ENCODE peak calls at places on chromosomes 2 and 18, in nine cellular contexts. B is fibroblast of lung; D is right lobe of liver; E is choroid plexus epithelial cell; Z is fibroblast of pulmonary artery; A is fibroblast of mammary gland; J is CD8-positive, alpha-beta T cell; Q is transverse colon; S is BJ. C is an unnamed sample.

GRCh38 chr18:38868757-38869156 is 1303.2 kb upstream of the CELF4 start:
- DNase-seq in B (no peak), D (no peak), E (no peak), Z (no peak), A (no peak), J (no peak), Q (no peak), S (no peak), C (no peak)

GRCh38 chr2:65355190-65355831 is 77.1 kb downstream of the SPRED2 start:
- DNase-seq in B (peak), D (no peak), E (no peak), Z (no peak), A (peak), J (no peak), Q (peak), S (no peak), C (no peak)

GRCh38 chr18:2223859-2224258 is 347.4 kb downstream of the METTL4 start:
- DNase-seq in B (peak), D (no peak), E (peak), Z (peak), A (peak), J (no peak), Q (no peak), S (no peak), C (no peak)

GRCh38 chr18:36273347-36273746 is 24.2 kb upstream of the FHOD3 start:
- DNase-seq in B (no peak), D (no peak), E (no peak), Z (no peak), A (no peak), J (no peak), Q (no peak), S (no peak), C (no peak)

GRCh38 chr2:119523959-119524694 is at the start of gene SCTR:
- DNase-seq in B (no peak), D (no peak), E (no peak), Z (no peak), A (no peak), J (no peak), Q (no peak), S (no peak), C (no peak)

GRCh38 chr2:160747771-160748170 is 254.2 kb upstream of the RBMS1 start:
- DNase-seq in B (peak), D (no peak), E (peak), Z (peak), A (peak), J (no peak), Q (no peak), S (peak), C (no peak)

GRCh38 chr2:43132523-43133301 is 93.7 kb downstream of the ZFP36L2 start:
- DNase-seq in B (no peak), D (no peak), E (no peak), Z (no peak), A (no peak), J (peak), Q (no peak), S (no peak), C (peak)

GRCh38 chr2:235594964-235595363 is 101.1 kb downstream of the AGAP1 start:
- DNase-seq in B (no peak), D (no peak), E (no peak), Z (no peak), A (no peak), J (no peak), Q (no peak), S (no peak), C (no peak)

GRCh38 chr2:171523969-171524401 is 1.7 kb downstream of the CYBRD1 start:
- DNase-seq in B (peak), D (no peak), E (peak), Z (peak), A (peak), J (no peak), Q (no peak), S (no peak), C (no peak)

GRCh38 chr2:109285244-109285651 is 156.2 kb downstream of the SH3RF3 start:
- DNase-seq in B (peak), D (no peak), E (peak), Z (no peak), A (peak), J (no peak), Q (no peak), S (peak), C (no peak)

GRCh38 chr2:173872714-173873113 is 92.5 kb downstream of the SP3 start:
- DNase-seq in B (no peak), D (no peak), E (no peak), Z (no peak), A (no peak), J (no peak), Q (peak), S (no peak), C (no peak)

GRCh38 chr2:181474227-181474626 is 17.0 kb downstream of the ITGA4 start:
- DNase-seq in B (no peak), D (no peak), E (no peak), Z (no peak), A (no peak), J (no peak), Q (no peak), S (no peak), C (no peak)

GRCh38 chr18:59129964-59130703 is 9.6 kb upstream of the SEC11C start:
- DNase-seq in B (no peak), D (no peak), E (no peak), Z (no peak), A (no peak), J (no peak), Q (no peak), S (no peak), C (no peak)

GRCh38 chr2:168992591-168993349 is 38.4 kb downstream of the ABCB11 start:
- DNase-seq in B (peak), D (no peak), E (peak), Z (peak), A (peak), J (no peak), Q (no peak), S (no peak), C (no peak)

GRCh38 chr18:79756826-79757225 is 40.9 kb upstream of the KCNG2 start:
- DNase-seq in B (no peak), D (no peak), E (no peak), Z (no peak), A (no peak), J (no peak), Q (peak), S (no peak), C (no peak)

GRCh38 chr2:46705663-46706062 is 209.9 kb downstream of the MCFD2 start:
- DNase-seq in B (no peak), D (no peak), E (no peak), Z (no peak), A (no peak), J (no peak), Q (no peak), S (no peak), C (no peak)

GRCh38 chr18:48816554-48816953 is 134.2 kb downstream of the SMAD7 start:
- DNase-seq in B (no peak), D (peak), E (no peak), Z (no peak), A (no peak), J (no peak), Q (peak), S (no peak), C (no peak)
- H3K4me3 ChIP-seq in B (no peak), D (no peak), E (no peak), Z (no peak), A (no peak), J (no peak), Q (no peak), S (no peak), C (no peak)

GRCh38 chr2:31386648-31387047 is 27.9 kb downstream of the XDH start:
- DNase-seq in B (no peak), D (no peak), E (no peak), Z (no peak), A (no peak), J (no peak), Q (no peak), S (no peak), C (no peak)

GRCh38 chr2:31383471-31384153 is 30.9 kb downstream of the XDH start:
- DNase-seq in B (peak), D (no peak), E (peak), Z (peak), A (peak), J (no peak), Q (no peak), S (no peak), C (no peak)

GRCh38 chr2:31384351-31384750 is 30.2 kb downstream of the XDH start:
- DNase-seq in B (peak), D (no peak), E (peak), Z (peak), A (peak), J (no peak), Q (no peak), S (peak), C (no peak)

GRCh38 chr2:31386172-31386571 is 28.4 kb downstream of the XDH start:
- DNase-seq in B (no peak), D (no peak), E (no peak), Z (no peak), A (no peak), J (no peak), Q (no peak), S (no peak), C (no peak)

GRCh38 chr2:31384771-31385276 is 29.7 kb downstream of the XDH start:
- DNase-seq in B (peak), D (no peak), E (peak), Z (peak), A (peak), J (no peak), Q (no peak), S (peak), C (no peak)
- H3K4me3 ChIP-seq in B (no peak), D (no peak), E (no peak), Z (no peak), A (no peak), J (no peak), Q (no peak), S (no peak), C (no peak)

DNA sequence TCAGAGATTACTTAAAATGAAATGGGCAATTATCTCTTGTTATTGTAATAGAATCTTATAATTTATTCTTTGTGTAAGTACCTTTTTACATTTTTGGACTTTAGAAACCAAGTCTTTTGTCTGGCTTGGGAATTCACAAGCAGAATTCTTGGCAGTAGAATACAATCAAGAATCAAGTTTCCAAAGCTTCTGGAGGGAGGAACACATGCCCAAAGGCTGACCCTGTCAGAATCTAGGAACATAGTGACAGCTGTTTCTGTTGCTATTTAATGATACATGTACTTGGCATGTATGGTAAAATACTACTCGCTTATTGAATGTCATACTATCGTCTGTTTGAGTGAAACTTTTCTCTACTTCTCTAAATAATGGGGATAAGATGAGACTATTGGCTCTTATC is 105.8 kb downstream of the DSEL start:
- DNase-seq in B (peak), D (no peak), E (peak), Z (peak), A (peak), J (no peak), Q (no peak), S (no peak), C (no peak)
- H3K4me3 ChIP-seq in B (no peak), D (no peak), E (no peak), Z (no peak), A (no peak), J (no peak), Q (no peak), S (no peak), C (no peak)

GRCh38 chr2:237405006-237405559 is 8.9 kb downstream of the COL6A3 start:
- DNase-seq in B (peak), D (no peak), E (peak), Z (peak), A (peak), J (no peak), Q (no peak), S (no peak), C (no peak)

GRCh38 chr2:237405605-237406004 is 8.4 kb downstream of the COL6A3 start:
- DNase-seq in B (no peak), D (no peak), E (no peak), Z (no peak), A (peak), J (no peak), Q (no peak), S (no peak), C (no peak)

GRCh38 chr2:237407734-237408133 is 6.2 kb downstream of the COL6A3 start:
- DNase-seq in B (no peak), D (no peak), E (no peak), Z (no peak), A (peak), J (no peak), Q (no peak), S (no peak), C (no peak)

GRCh38 chr2:237410949-237411635 is 2.9 kb downstream of the COL6A3 start:
- DNase-seq in B (no peak), D (no peak), E (peak), Z (peak), A (peak), J (no peak), Q (no peak), S (no peak), C (no peak)

DNA sequence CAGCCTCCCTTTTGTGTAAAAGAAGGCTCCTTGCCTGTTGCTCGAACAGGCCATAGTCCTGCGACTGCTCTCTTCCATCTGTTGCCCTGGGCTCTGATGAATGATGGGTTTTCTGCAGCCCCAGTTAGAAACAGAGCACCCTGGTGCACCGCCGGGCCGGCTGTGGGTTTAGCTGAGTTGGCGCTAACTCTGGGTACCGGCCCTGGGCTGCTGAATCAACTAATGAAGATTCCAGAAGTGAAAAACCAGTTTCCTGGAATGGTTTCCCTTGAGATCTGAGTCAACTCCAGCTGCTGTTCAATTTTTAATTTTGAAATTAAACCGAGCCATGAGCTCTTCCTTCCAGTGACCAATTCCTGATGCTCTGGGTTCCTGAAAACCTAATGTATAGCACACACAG is 5.7 kb downstream of the COL6A3 start:
- DNase-seq in B (peak), D (no peak), E (no peak), Z (peak), A (peak), J (no peak), Q (no peak), S (no peak), C (no peak)
- H3K4me3 ChIP-seq in B (peak), D (no peak), E (no peak), Z (peak), A (peak), J (no peak), Q (no peak), S (peak), C (no peak)

DNA sequence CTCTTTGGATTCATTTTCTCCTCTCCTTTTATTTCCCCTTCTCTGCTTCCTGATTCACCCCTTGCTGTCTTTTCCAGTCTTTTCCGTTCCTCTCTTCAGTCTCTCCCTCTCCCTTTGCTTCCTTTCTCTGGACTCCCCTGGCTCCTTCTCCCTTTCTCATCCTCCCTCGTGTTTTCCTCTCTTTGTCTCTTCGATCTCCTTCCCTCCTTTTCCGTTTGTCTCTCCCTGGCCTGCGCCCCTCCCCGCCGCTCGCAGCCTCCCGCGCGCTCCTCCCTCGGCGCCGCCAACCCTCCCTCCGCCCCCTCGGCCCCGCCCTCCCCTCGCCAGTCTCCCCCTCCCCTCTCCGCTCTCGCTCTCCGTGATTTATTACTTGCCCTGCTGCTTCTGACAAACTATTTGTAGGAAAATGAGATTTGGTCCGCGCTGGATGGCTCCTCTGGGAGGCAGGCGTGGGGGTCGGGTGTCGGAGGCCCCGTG is 46.0 kb upstream of the PAX8 start:
- DNase-seq in B (peak), D (peak), E (peak), Z (peak), A (peak), J (peak), Q (peak), S (no peak), C (no peak)
- H3K4me3 ChIP-seq in B (peak), D (peak), E (peak), Z (peak), A (peak), J (peak), Q (peak), S (peak), C (peak)

DNA sequence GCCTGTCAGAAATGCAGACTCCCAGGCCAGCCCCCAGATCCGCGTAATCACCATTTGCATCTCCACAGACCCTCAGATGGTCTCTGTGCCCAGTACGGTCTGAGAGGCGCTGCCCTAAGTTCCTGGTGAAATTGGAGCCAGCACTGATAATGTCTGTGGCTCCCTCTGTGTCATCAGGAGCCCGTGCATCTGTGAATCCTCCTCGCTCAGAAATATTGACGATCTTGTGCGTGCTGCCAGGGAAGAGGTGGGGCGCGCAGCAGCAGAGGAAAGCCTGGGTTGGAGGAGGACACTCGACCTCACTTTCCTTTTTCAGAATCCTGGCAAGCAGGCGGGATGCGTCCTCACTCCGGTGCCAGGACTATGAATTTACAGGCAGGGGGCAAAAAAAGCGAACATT is 686.1 kb upstream of the SALL3 start:
- DNase-seq in B (no peak), D (no peak), E (no peak), Z (no peak), A (no peak), J (no peak), Q (no peak), S (no peak), C (no peak)
- H3K4me3 ChIP-seq in B (no peak), D (no peak), E (no peak), Z (no peak), A (no peak), J (no peak), Q (no peak), S (no peak), C (no peak)

GRCh38 chr18:67783215-67783946 is 266.9 kb upstream of the DSEL start:
- DNase-seq in B (peak), D (no peak), E (peak), Z (peak), A (peak), J (no peak), Q (no peak), S (peak), C (no peak)
- H3K4me3 ChIP-seq in B (no peak), D (no peak), E (no peak), Z (no peak), A (no peak), J (no peak), Q (no peak), S (no peak), C (no peak)

GRCh38 chr2:626491-627339 is 50.5 kb downstream of the TMEM18 start:
- DNase-seq in B (no peak), D (no peak), E (no peak), Z (no peak), A (no peak), J (no peak), Q (no peak), S (no peak), C (no peak)

GRCh38 chr2:627340-627709 is 49.9 kb downstream of the TMEM18 start:
- DNase-seq in B (no peak), D (no peak), E (no peak), Z (no peak), A (no peak), J (no peak), Q (no peak), S (no peak), C (no peak)

GRCh38 chr2:629961-630360 is 47.2 kb downstream of the TMEM18 start:
- DNase-seq in B (no peak), D (no peak), E (no peak), Z (no peak), A (no peak), J (no peak), Q (no peak), S (no peak), C (no peak)

GRCh38 chr2:628651-629050 is 48.6 kb downstream of the TMEM18 start:
- DNase-seq in B (no peak), D (no peak), E (no peak), Z (no peak), A (no peak), J (no peak), Q (no peak), S (no peak), C (no peak)

GRCh38 chr2:627926-628560 is 49.2 kb downstream of the TMEM18 start:
- DNase-seq in B (no peak), D (no peak), E (no peak), Z (no peak), A (no peak), J (no peak), Q (no peak), S (no peak), C (no peak)
- H3K4me3 ChIP-seq in B (no peak), D (no peak), E (no peak), Z (no peak), A (no peak), J (no peak), Q (no peak), S (no peak), C (no peak)

GRCh38 chr2:237581751-237582746 is 8.5 kb downstream of the RAB17 start:
- DNase-seq in B (peak), D (peak), E (peak), Z (peak), A (peak), J (peak), Q (peak), S (no peak), C (no peak)
- H3K4me3 ChIP-seq in B (peak), D (no peak), E (peak), Z (no peak), A (no peak), J (no peak), Q (no peak), S (peak), C (no peak)

C was measured in Peyer's patch.